ENCODE peak calls at places on chromosomes 16 and 17, in nine cellular contexts. One of them, this sample, is unnamed.

GRCh38 chr17:72950236-72950931 is 142.1 kb downstream of the SLC39A11 start:
- DNase-seq in activated T-cell treated with anti-CD3 and anti-CD28 coated beads for 24 hours: no peak
- DNase-seq in RWPE1: no peak
- DNase-seq in T-helper 1 cell: no peak
- DNase-seq in GM12878: no peak
- DNase-seq in fibroblast of villous mesenchyme: no peak
- DNase-seq in stimulated activated CD4-positive, alpha-beta T cell treated with anti-CD3 and anti-CD28 coated beads, Interleukin-1b, Interleukin-23, amount 100 ng/mL, for 4 hours: no peak
- DNase-seq in nucleus accumbens: no peak
- DNase-seq in activated naive CD4-positive, alpha-beta T cell treated with anti-CD3 and anti-CD28 coated beads, Interleukin-2, amount 10 ng/mL, durations not matched to agents 7 days and 5 days: no peak
- DNase-seq in this sample: no peak

GRCh38 chr17:57705921-57706695 is 39.0 kb downstream of the CCDC182 start:
- DNase-seq in activated T-cell treated with anti-CD3 and anti-CD28 coated beads for 24 hours: no peak
- DNase-seq in RWPE1: no peak
- DNase-seq in T-helper 1 cell: no peak
- DNase-seq in GM12878: no peak
- DNase-seq in fibroblast of villous mesenchyme: no peak
- DNase-seq in stimulated activated CD4-positive, alpha-beta T cell treated with anti-CD3 and anti-CD28 coated beads, Interleukin-1b, Interleukin-23, amount 100 ng/mL, for 4 hours: no peak
- DNase-seq in nucleus accumbens: no peak
- DNase-seq in activated naive CD4-positive, alpha-beta T cell treated with anti-CD3 and anti-CD28 coated beads, Interleukin-2, amount 10 ng/mL, durations not matched to agents 7 days and 5 days: no peak
- DNase-seq in this sample: no peak

GRCh38 chr16:26987631-26988030 is 79.1 kb upstream of the C16orf82 start:
- DNase-seq in activated T-cell treated with anti-CD3 and anti-CD28 coated beads for 24 hours: no peak
- DNase-seq in RWPE1: no peak
- DNase-seq in T-helper 1 cell: no peak
- DNase-seq in GM12878: no peak
- DNase-seq in fibroblast of villous mesenchyme: peak; percentile 81
- DNase-seq in stimulated activated CD4-positive, alpha-beta T cell treated with anti-CD3 and anti-CD28 coated beads, Interleukin-1b, Interleukin-23, amount 100 ng/mL, for 4 hours: no peak
- DNase-seq in nucleus accumbens: no peak
- DNase-seq in activated naive CD4-positive, alpha-beta T cell treated with anti-CD3 and anti-CD28 coated beads, Interleukin-2, amount 10 ng/mL, durations not matched to agents 7 days and 5 days: no peak
- DNase-seq in this sample: no peak

GRCh38 chr16:71352963-71353460 is 5.5 kb upstream of the CALB2 start:
- DNase-seq in activated T-cell treated with anti-CD3 and anti-CD28 coated beads for 24 hours: no peak
- DNase-seq in RWPE1: no peak
- DNase-seq in T-helper 1 cell: no peak
- DNase-seq in GM12878: no peak
- DNase-seq in fibroblast of villous mesenchyme: no peak
- DNase-seq in stimulated activated CD4-positive, alpha-beta T cell treated with anti-CD3 and anti-CD28 coated beads, Interleukin-1b, Interleukin-23, amount 100 ng/mL, for 4 hours: no peak
- DNase-seq in nucleus accumbens: no peak
- DNase-seq in activated naive CD4-positive, alpha-beta T cell treated with anti-CD3 and anti-CD28 coated beads, Interleukin-2, amount 10 ng/mL, durations not matched to agents 7 days and 5 days: no peak
- DNase-seq in this sample: no peak

GRCh38 chr17:44331249-44331760 is 6.7 kb upstream of the SLC25A39 start:
- DNase-seq in activated T-cell treated with anti-CD3 and anti-CD28 coated beads for 24 hours: peak; percentile 63
- DNase-seq in RWPE1: no peak
- DNase-seq in T-helper 1 cell: peak; percentile 71
- DNase-seq in GM12878: no peak
- DNase-seq in fibroblast of villous mesenchyme: peak; percentile 79
- DNase-seq in stimulated activated CD4-positive, alpha-beta T cell treated with anti-CD3 and anti-CD28 coated beads, Interleukin-1b, Interleukin-23, amount 100 ng/mL, for 4 hours: no peak
- DNase-seq in nucleus accumbens: peak; percentile 34
- DNase-seq in activated naive CD4-positive, alpha-beta T cell treated with anti-CD3 and anti-CD28 coated beads, Interleukin-2, amount 10 ng/mL, durations not matched to agents 7 days and 5 days: peak; percentile 84
- DNase-seq in this sample: peak; percentile 91

GRCh38 chr17:64343833-64344637 is 46.6 kb downstream of the PECAM1 start:
- DNase-seq in activated T-cell treated with anti-CD3 and anti-CD28 coated beads for 24 hours: no peak
- DNase-seq in RWPE1: no peak
- DNase-seq in T-helper 1 cell: peak; percentile 12
- DNase-seq in GM12878: no peak
- DNase-seq in fibroblast of villous mesenchyme: peak; percentile 82
- DNase-seq in stimulated activated CD4-positive, alpha-beta T cell treated with anti-CD3 and anti-CD28 coated beads, Interleukin-1b, Interleukin-23, amount 100 ng/mL, for 4 hours: no peak
- DNase-seq in nucleus accumbens: no peak
- DNase-seq in activated naive CD4-positive, alpha-beta T cell treated with anti-CD3 and anti-CD28 coated beads, Interleukin-2, amount 10 ng/mL, durations not matched to agents 7 days and 5 days: no peak
- DNase-seq in this sample: peak; percentile 76

GRCh38 chr17:30443721-30444120 is 33.5 kb upstream of the GOSR1 start:
- DNase-seq in activated T-cell treated with anti-CD3 and anti-CD28 coated beads for 24 hours: no peak
- DNase-seq in RWPE1: no peak
- DNase-seq in T-helper 1 cell: no peak
- DNase-seq in GM12878: no peak
- DNase-seq in fibroblast of villous mesenchyme: no peak
- DNase-seq in stimulated activated CD4-positive, alpha-beta T cell treated with anti-CD3 and anti-CD28 coated beads, Interleukin-1b, Interleukin-23, amount 100 ng/mL, for 4 hours: no peak
- DNase-seq in nucleus accumbens: no peak
- DNase-seq in activated naive CD4-positive, alpha-beta T cell treated with anti-CD3 and anti-CD28 coated beads, Interleukin-2, amount 10 ng/mL, durations not matched to agents 7 days and 5 days: no peak
- DNase-seq in this sample: no peak

GRCh38 chr16:26365555-26365954 is 673.8 kb downstream of the HS3ST4 start:
- DNase-seq in activated T-cell treated with anti-CD3 and anti-CD28 coated beads for 24 hours: no peak
- DNase-seq in RWPE1: no peak
- DNase-seq in T-helper 1 cell: no peak
- DNase-seq in GM12878: no peak
- DNase-seq in fibroblast of villous mesenchyme: no peak
- DNase-seq in stimulated activated CD4-positive, alpha-beta T cell treated with anti-CD3 and anti-CD28 coated beads, Interleukin-1b, Interleukin-23, amount 100 ng/mL, for 4 hours: no peak
- DNase-seq in nucleus accumbens: no peak
- DNase-seq in activated naive CD4-positive, alpha-beta T cell treated with anti-CD3 and anti-CD28 coated beads, Interleukin-2, amount 10 ng/mL, durations not matched to agents 7 days and 5 days: no peak
- DNase-seq in this sample: no peak

GRCh38 chr17:40532520-40533253 is 31.3 kb upstream of the TNS4 start:
- DNase-seq in activated T-cell treated with anti-CD3 and anti-CD28 coated beads for 24 hours: no peak
- DNase-seq in RWPE1: no peak
- DNase-seq in T-helper 1 cell: no peak
- DNase-seq in GM12878: no peak
- DNase-seq in fibroblast of villous mesenchyme: peak; percentile 57
- DNase-seq in stimulated activated CD4-positive, alpha-beta T cell treated with anti-CD3 and anti-CD28 coated beads, Interleukin-1b, Interleukin-23, amount 100 ng/mL, for 4 hours: no peak
- DNase-seq in nucleus accumbens: no peak
- DNase-seq in activated naive CD4-positive, alpha-beta T cell treated with anti-CD3 and anti-CD28 coated beads, Interleukin-2, amount 10 ng/mL, durations not matched to agents 7 days and 5 days: peak; percentile 10
- DNase-seq in this sample: no peak

GRCh38 chr17:18157354-18157985 is 26.2 kb upstream of the ALKBH5 start:
- DNase-seq in activated T-cell treated with anti-CD3 and anti-CD28 coated beads for 24 hours: no peak
- DNase-seq in RWPE1: no peak
- DNase-seq in T-helper 1 cell: no peak
- DNase-seq in GM12878: no peak
- DNase-seq in fibroblast of villous mesenchyme: no peak
- DNase-seq in stimulated activated CD4-positive, alpha-beta T cell treated with anti-CD3 and anti-CD28 coated beads, Interleukin-1b, Interleukin-23, amount 100 ng/mL, for 4 hours: no peak
- DNase-seq in nucleus accumbens: no peak
- DNase-seq in activated naive CD4-positive, alpha-beta T cell treated with anti-CD3 and anti-CD28 coated beads, Interleukin-2, amount 10 ng/mL, durations not matched to agents 7 days and 5 days: no peak
- DNase-seq in this sample: no peak

GRCh38 chr17:38572292-38572664 is 33.5 kb downstream of the SRCIN1 start:
- DNase-seq in activated T-cell treated with anti-CD3 and anti-CD28 coated beads for 24 hours: no peak
- DNase-seq in RWPE1: no peak
- DNase-seq in T-helper 1 cell: no peak
- DNase-seq in GM12878: no peak
- DNase-seq in fibroblast of villous mesenchyme: no peak
- DNase-seq in stimulated activated CD4-positive, alpha-beta T cell treated with anti-CD3 and anti-CD28 coated beads, Interleukin-1b, Interleukin-23, amount 100 ng/mL, for 4 hours: no peak
- DNase-seq in nucleus accumbens: no peak
- DNase-seq in activated naive CD4-positive, alpha-beta T cell treated with anti-CD3 and anti-CD28 coated beads, Interleukin-2, amount 10 ng/mL, durations not matched to agents 7 days and 5 days: no peak
- DNase-seq in this sample: no peak

GRCh38 chr17:66415366-66416206 is 113.2 kb downstream of the PRKCA start:
- DNase-seq in activated T-cell treated with anti-CD3 and anti-CD28 coated beads for 24 hours: no peak
- DNase-seq in RWPE1: no peak
- DNase-seq in T-helper 1 cell: no peak
- DNase-seq in GM12878: no peak
- DNase-seq in fibroblast of villous mesenchyme: no peak
- DNase-seq in stimulated activated CD4-positive, alpha-beta T cell treated with anti-CD3 and anti-CD28 coated beads, Interleukin-1b, Interleukin-23, amount 100 ng/mL, for 4 hours: no peak
- DNase-seq in nucleus accumbens: no peak
- DNase-seq in activated naive CD4-positive, alpha-beta T cell treated with anti-CD3 and anti-CD28 coated beads, Interleukin-2, amount 10 ng/mL, durations not matched to agents 7 days and 5 days: no peak
- DNase-seq in this sample: peak; percentile 51

GRCh38 chr16:82660078-82660645 is 33.4 kb downstream of the CDH13 start:
- DNase-seq in activated T-cell treated with anti-CD3 and anti-CD28 coated beads for 24 hours: peak; percentile 14
- DNase-seq in RWPE1: no peak
- DNase-seq in T-helper 1 cell: no peak
- DNase-seq in GM12878: no peak
- DNase-seq in fibroblast of villous mesenchyme: peak; percentile 74
- DNase-seq in stimulated activated CD4-positive, alpha-beta T cell treated with anti-CD3 and anti-CD28 coated beads, Interleukin-1b, Interleukin-23, amount 100 ng/mL, for 4 hours: peak; percentile 19
- DNase-seq in nucleus accumbens: no peak
- DNase-seq in activated naive CD4-positive, alpha-beta T cell treated with anti-CD3 and anti-CD28 coated beads, Interleukin-2, amount 10 ng/mL, durations not matched to agents 7 days and 5 days: peak; percentile 31
- DNase-seq in this sample: no peak

GRCh38 chr17:17057057-17057551 is 14.8 kb downstream of the MPRIP start:
- DNase-seq in activated T-cell treated with anti-CD3 and anti-CD28 coated beads for 24 hours: no peak
- DNase-seq in RWPE1: no peak
- DNase-seq in T-helper 1 cell: no peak
- DNase-seq in GM12878: no peak
- DNase-seq in fibroblast of villous mesenchyme: no peak
- DNase-seq in stimulated activated CD4-positive, alpha-beta T cell treated with anti-CD3 and anti-CD28 coated beads, Interleukin-1b, Interleukin-23, amount 100 ng/mL, for 4 hours: no peak
- DNase-seq in nucleus accumbens: no peak
- DNase-seq in activated naive CD4-positive, alpha-beta T cell treated with anti-CD3 and anti-CD28 coated beads, Interleukin-2, amount 10 ng/mL, durations not matched to agents 7 days and 5 days: peak; percentile 4
- DNase-seq in this sample: no peak

GRCh38 chr17:45143767-45144198 is 4.5 kb upstream of the HEXIM1 start:
- DNase-seq in activated T-cell treated with anti-CD3 and anti-CD28 coated beads for 24 hours: no peak
- DNase-seq in RWPE1: no peak
- DNase-seq in T-helper 1 cell: no peak
- DNase-seq in GM12878: no peak
- DNase-seq in fibroblast of villous mesenchyme: peak; percentile 83
- DNase-seq in stimulated activated CD4-positive, alpha-beta T cell treated with anti-CD3 and anti-CD28 coated beads, Interleukin-1b, Interleukin-23, amount 100 ng/mL, for 4 hours: no peak
- DNase-seq in nucleus accumbens: peak; percentile 60
- DNase-seq in activated naive CD4-positive, alpha-beta T cell treated with anti-CD3 and anti-CD28 coated beads, Interleukin-2, amount 10 ng/mL, durations not matched to agents 7 days and 5 days: peak; percentile 36
- DNase-seq in this sample: no peak

GRCh38 chr16:66207139-66207863 is 159.2 kb upstream of the CDH5 start:
- DNase-seq in activated T-cell treated with anti-CD3 and anti-CD28 coated beads for 24 hours: no peak
- DNase-seq in RWPE1: no peak
- DNase-seq in T-helper 1 cell: no peak
- DNase-seq in GM12878: no peak
- DNase-seq in fibroblast of villous mesenchyme: no peak
- DNase-seq in stimulated activated CD4-positive, alpha-beta T cell treated with anti-CD3 and anti-CD28 coated beads, Interleukin-1b, Interleukin-23, amount 100 ng/mL, for 4 hours: no peak
- DNase-seq in nucleus accumbens: no peak
- DNase-seq in activated naive CD4-positive, alpha-beta T cell treated with anti-CD3 and anti-CD28 coated beads, Interleukin-2, amount 10 ng/mL, durations not matched to agents 7 days and 5 days: no peak
- DNase-seq in this sample: no peak

GRCh38 chr16:3950343-3951193 is 70.1 kb upstream of the CREBBP start:
- DNase-seq in activated T-cell treated with anti-CD3 and anti-CD28 coated beads for 24 hours: no peak
- DNase-seq in RWPE1: peak; percentile 71
- DNase-seq in T-helper 1 cell: no peak
- DNase-seq in GM12878: no peak
- DNase-seq in fibroblast of villous mesenchyme: peak; percentile 99
- DNase-seq in stimulated activated CD4-positive, alpha-beta T cell treated with anti-CD3 and anti-CD28 coated beads, Interleukin-1b, Interleukin-23, amount 100 ng/mL, for 4 hours: no peak
- DNase-seq in nucleus accumbens: no peak
- DNase-seq in activated naive CD4-positive, alpha-beta T cell treated with anti-CD3 and anti-CD28 coated beads, Interleukin-2, amount 10 ng/mL, durations not matched to agents 7 days and 5 days: no peak
- DNase-seq in this sample: peak; percentile 53

GRCh38 chr16:56684256-56684925 is 2.1 kb downstream of the MT1X start:
- DNase-seq in activated T-cell treated with anti-CD3 and anti-CD28 coated beads for 24 hours: no peak
- DNase-seq in RWPE1: no peak
- DNase-seq in T-helper 1 cell: no peak
- DNase-seq in GM12878: no peak
- DNase-seq in fibroblast of villous mesenchyme: no peak
- DNase-seq in stimulated activated CD4-positive, alpha-beta T cell treated with anti-CD3 and anti-CD28 coated beads, Interleukin-1b, Interleukin-23, amount 100 ng/mL, for 4 hours: no peak
- DNase-seq in nucleus accumbens: no peak
- DNase-seq in activated naive CD4-positive, alpha-beta T cell treated with anti-CD3 and anti-CD28 coated beads, Interleukin-2, amount 10 ng/mL, durations not matched to agents 7 days and 5 days: no peak
- DNase-seq in this sample: no peak

GRCh38 chr17:45894022-45894784 is at the start of gene MAPT:
- DNase-seq in activated T-cell treated with anti-CD3 and anti-CD28 coated beads for 24 hours: peak; percentile 76
- DNase-seq in RWPE1: peak; percentile 93
- DNase-seq in T-helper 1 cell: peak; percentile 64
- DNase-seq in GM12878: peak; percentile 24
- DNase-seq in fibroblast of villous mesenchyme: peak; percentile 88
- DNase-seq in stimulated activated CD4-positive, alpha-beta T cell treated with anti-CD3 and anti-CD28 coated beads, Interleukin-1b, Interleukin-23, amount 100 ng/mL, for 4 hours: peak; percentile 78
- DNase-seq in nucleus accumbens: peak; percentile 92
- DNase-seq in activated naive CD4-positive, alpha-beta T cell treated with anti-CD3 and anti-CD28 coated beads, Interleukin-2, amount 10 ng/mL, durations not matched to agents 7 days and 5 days: peak; percentile 79
- DNase-seq in this sample: peak; percentile 99

GRCh38 chr16:30122621-30123160 is 329 bp downstream of the MAPK3 start:
- DNase-seq in activated T-cell treated with anti-CD3 and anti-CD28 coated beads for 24 hours: no peak
- DNase-seq in RWPE1: no peak
- DNase-seq in T-helper 1 cell: no peak
- DNase-seq in GM12878: no peak
- DNase-seq in fibroblast of villous mesenchyme: peak; percentile 10
- DNase-seq in stimulated activated CD4-positive, alpha-beta T cell treated with anti-CD3 and anti-CD28 coated beads, Interleukin-1b, Interleukin-23, amount 100 ng/mL, for 4 hours: peak; percentile 9
- DNase-seq in nucleus accumbens: no peak
- DNase-seq in activated naive CD4-positive, alpha-beta T cell treated with anti-CD3 and anti-CD28 coated beads, Interleukin-2, amount 10 ng/mL, durations not matched to agents 7 days and 5 days: no peak
- DNase-seq in this sample: no peak

GRCh38 chr17:2064511-2064910 is 9.6 kb downstream of the HIC1 start:
- DNase-seq in activated T-cell treated with anti-CD3 and anti-CD28 coated beads for 24 hours: no peak
- DNase-seq in RWPE1: no peak
- DNase-seq in T-helper 1 cell: no peak
- DNase-seq in GM12878: no peak
- DNase-seq in fibroblast of villous mesenchyme: peak; percentile 35
- DNase-seq in stimulated activated CD4-positive, alpha-beta T cell treated with anti-CD3 and anti-CD28 coated beads, Interleukin-1b, Interleukin-23, amount 100 ng/mL, for 4 hours: no peak
- DNase-seq in nucleus accumbens: no peak
- DNase-seq in activated naive CD4-positive, alpha-beta T cell treated with anti-CD3 and anti-CD28 coated beads, Interleukin-2, amount 10 ng/mL, durations not matched to agents 7 days and 5 days: no peak
- DNase-seq in this sample: no peak

GRCh38 chr16:69195371-69196029 is 8.5 kb downstream of the SNTB2 start:
- DNase-seq in activated T-cell treated with anti-CD3 and anti-CD28 coated beads for 24 hours: no peak
- DNase-seq in RWPE1: no peak
- DNase-seq in T-helper 1 cell: no peak
- DNase-seq in GM12878: no peak
- DNase-seq in fibroblast of villous mesenchyme: no peak
- DNase-seq in stimulated activated CD4-positive, alpha-beta T cell treated with anti-CD3 and anti-CD28 coated beads, Interleukin-1b, Interleukin-23, amount 100 ng/mL, for 4 hours: no peak
- DNase-seq in nucleus accumbens: no peak
- DNase-seq in activated naive CD4-positive, alpha-beta T cell treated with anti-CD3 and anti-CD28 coated beads, Interleukin-2, amount 10 ng/mL, durations not matched to agents 7 days and 5 days: no peak
- DNase-seq in this sample: no peak

GRCh38 chr17:21012736-21013135 is 30.1 kb downstream of the USP22 start:
- DNase-seq in activated T-cell treated with anti-CD3 and anti-CD28 coated beads for 24 hours: no peak
- DNase-seq in RWPE1: no peak
- DNase-seq in T-helper 1 cell: no peak
- DNase-seq in GM12878: no peak
- DNase-seq in fibroblast of villous mesenchyme: no peak
- DNase-seq in stimulated activated CD4-positive, alpha-beta T cell treated with anti-CD3 and anti-CD28 coated beads, Interleukin-1b, Interleukin-23, amount 100 ng/mL, for 4 hours: no peak
- DNase-seq in nucleus accumbens: no peak
- DNase-seq in activated naive CD4-positive, alpha-beta T cell treated with anti-CD3 and anti-CD28 coated beads, Interleukin-2, amount 10 ng/mL, durations not matched to agents 7 days and 5 days: no peak
- DNase-seq in this sample: no peak

GRCh38 chr17:48046296-48046695 is 1.9 kb upstream of the NFE2L1 start:
- DNase-seq in activated T-cell treated with anti-CD3 and anti-CD28 coated beads for 24 hours: no peak
- DNase-seq in RWPE1: no peak
- DNase-seq in T-helper 1 cell: no peak
- DNase-seq in GM12878: no peak
- DNase-seq in fibroblast of villous mesenchyme: no peak
- DNase-seq in stimulated activated CD4-positive, alpha-beta T cell treated with anti-CD3 and anti-CD28 coated beads, Interleukin-1b, Interleukin-23, amount 100 ng/mL, for 4 hours: no peak
- DNase-seq in nucleus accumbens: no peak
- DNase-seq in activated naive CD4-positive, alpha-beta T cell treated with anti-CD3 and anti-CD28 coated beads, Interleukin-2, amount 10 ng/mL, durations not matched to agents 7 days and 5 days: no peak
- DNase-seq in this sample: no peak

GRCh38 chr17:75319818-75320691 is 30.8 kb upstream of the SLC25A19 start:
- DNase-seq in activated T-cell treated with anti-CD3 and anti-CD28 coated beads for 24 hours: no peak
- DNase-seq in RWPE1: no peak
- DNase-seq in T-helper 1 cell: no peak
- DNase-seq in GM12878: no peak
- DNase-seq in fibroblast of villous mesenchyme: peak; percentile 72
- DNase-seq in stimulated activated CD4-positive, alpha-beta T cell treated with anti-CD3 and anti-CD28 coated beads, Interleukin-1b, Interleukin-23, amount 100 ng/mL, for 4 hours: no peak
- DNase-seq in nucleus accumbens: no peak
- DNase-seq in activated naive CD4-positive, alpha-beta T cell treated with anti-CD3 and anti-CD28 coated beads, Interleukin-2, amount 10 ng/mL, durations not matched to agents 7 days and 5 days: no peak
- DNase-seq in this sample: no peak

GRCh38 chr17:77451894-77452852 is 311.4 kb downstream of the SEC14L1 start:
- DNase-seq in activated T-cell treated with anti-CD3 and anti-CD28 coated beads for 24 hours: no peak
- DNase-seq in RWPE1: peak; percentile 80
- DNase-seq in T-helper 1 cell: no peak
- DNase-seq in GM12878: no peak
- DNase-seq in fibroblast of villous mesenchyme: peak; percentile 86
- DNase-seq in stimulated activated CD4-positive, alpha-beta T cell treated with anti-CD3 and anti-CD28 coated beads, Interleukin-1b, Interleukin-23, amount 100 ng/mL, for 4 hours: no peak
- DNase-seq in nucleus accumbens: peak; percentile 79
- DNase-seq in activated naive CD4-positive, alpha-beta T cell treated with anti-CD3 and anti-CD28 coated beads, Interleukin-2, amount 10 ng/mL, durations not matched to agents 7 days and 5 days: peak; percentile 51
- DNase-seq in this sample: peak; percentile 52

GRCh38 chr17:58284613-58285421 is 4.1 kb upstream of the MPO start:
- DNase-seq in activated T-cell treated with anti-CD3 and anti-CD28 coated beads for 24 hours: no peak
- DNase-seq in RWPE1: no peak
- DNase-seq in T-helper 1 cell: no peak
- DNase-seq in GM12878: no peak
- DNase-seq in fibroblast of villous mesenchyme: no peak
- DNase-seq in stimulated activated CD4-positive, alpha-beta T cell treated with anti-CD3 and anti-CD28 coated beads, Interleukin-1b, Interleukin-23, amount 100 ng/mL, for 4 hours: no peak
- DNase-seq in nucleus accumbens: no peak
- DNase-seq in activated naive CD4-positive, alpha-beta T cell treated with anti-CD3 and anti-CD28 coated beads, Interleukin-2, amount 10 ng/mL, durations not matched to agents 7 days and 5 days: no peak
- DNase-seq in this sample: no peak

GRCh38 chr16:2774161-2774891 is 2.8 kb downstream of the ELOB start:
- DNase-seq in activated T-cell treated with anti-CD3 and anti-CD28 coated beads for 24 hours: no peak
- DNase-seq in RWPE1: no peak
- DNase-seq in T-helper 1 cell: no peak
- DNase-seq in GM12878: no peak
- DNase-seq in fibroblast of villous mesenchyme: no peak
- DNase-seq in stimulated activated CD4-positive, alpha-beta T cell treated with anti-CD3 and anti-CD28 coated beads, Interleukin-1b, Interleukin-23, amount 100 ng/mL, for 4 hours: no peak
- DNase-seq in nucleus accumbens: no peak
- DNase-seq in activated naive CD4-positive, alpha-beta T cell treated with anti-CD3 and anti-CD28 coated beads, Interleukin-2, amount 10 ng/mL, durations not matched to agents 7 days and 5 days: no peak
- DNase-seq in this sample: no peak

GRCh38 chr16:79286646-79287423 is 313.7 kb downstream of the MAF start:
- DNase-seq in activated T-cell treated with anti-CD3 and anti-CD28 coated beads for 24 hours: no peak
- DNase-seq in RWPE1: no peak
- DNase-seq in T-helper 1 cell: no peak
- DNase-seq in GM12878: peak; percentile 49
- DNase-seq in fibroblast of villous mesenchyme: no peak
- DNase-seq in stimulated activated CD4-positive, alpha-beta T cell treated with anti-CD3 and anti-CD28 coated beads, Interleukin-1b, Interleukin-23, amount 100 ng/mL, for 4 hours: no peak
- DNase-seq in nucleus accumbens: peak; percentile 7
- DNase-seq in activated naive CD4-positive, alpha-beta T cell treated with anti-CD3 and anti-CD28 coated beads, Interleukin-2, amount 10 ng/mL, durations not matched to agents 7 days and 5 days: peak; percentile 58
- DNase-seq in this sample: no peak

GRCh38 chr16:80197790-80198201 is 343.0 kb upstream of the DYNLRB2 start:
- DNase-seq in activated T-cell treated with anti-CD3 and anti-CD28 coated beads for 24 hours: no peak
- DNase-seq in RWPE1: peak; percentile 81
- DNase-seq in T-helper 1 cell: no peak
- DNase-seq in GM12878: no peak
- DNase-seq in fibroblast of villous mesenchyme: peak; percentile 76
- DNase-seq in stimulated activated CD4-positive, alpha-beta T cell treated with anti-CD3 and anti-CD28 coated beads, Interleukin-1b, Interleukin-23, amount 100 ng/mL, for 4 hours: no peak
- DNase-seq in nucleus accumbens: no peak
- DNase-seq in activated naive CD4-positive, alpha-beta T cell treated with anti-CD3 and anti-CD28 coated beads, Interleukin-2, amount 10 ng/mL, durations not matched to agents 7 days and 5 days: no peak
- DNase-seq in this sample: no peak

GRCh38 chr16:3646348-3646920 is 8.1 kb upstream of the DNASE1 start:
- DNase-seq in activated T-cell treated with anti-CD3 and anti-CD28 coated beads for 24 hours: no peak
- DNase-seq in RWPE1: peak; percentile 62
- DNase-seq in T-helper 1 cell: no peak
- DNase-seq in GM12878: no peak
- DNase-seq in fibroblast of villous mesenchyme: peak; percentile 50
- DNase-seq in stimulated activated CD4-positive, alpha-beta T cell treated with anti-CD3 and anti-CD28 coated beads, Interleukin-1b, Interleukin-23, amount 100 ng/mL, for 4 hours: no peak
- DNase-seq in nucleus accumbens: no peak
- DNase-seq in activated naive CD4-positive, alpha-beta T cell treated with anti-CD3 and anti-CD28 coated beads, Interleukin-2, amount 10 ng/mL, durations not matched to agents 7 days and 5 days: peak; percentile 3
- DNase-seq in this sample: peak; percentile 78

This sample was measured in Calu3.